ENCODE peak calls at places on chromosomes 12 and 14, in nine cellular contexts. X is upper lobe of right lung; S is CD4-positive, alpha-beta T cell; I is right cardiac atrium; N is stomach; J is pancreas; G is substantia nigra; U is left ventricle myocardium inferior; W is body of pancreas. F is an unnamed sample.

GRCh38 chr12:127664901-127665300 is 602.1 kb upstream of the TMEM132C start:
- DNase-seq in N (no peak), U (no peak), S (no peak), W (no peak), X (no peak), G (no peak), J (no peak), I (no peak), F (no peak)

GRCh38 chr12:89825591-89826449 is 117.2 kb upstream of the ATP2B1 start:
- DNase-seq in W (no peak), X (no peak), U (no peak), S (no peak), I (no peak), N (no peak), G (no peak), J (no peak), F (no peak)

GRCh38 chr14:91946313-91947195 is 940 bp downstream of the FBLN5 start:
- DNase-seq in U (no peak), N (no peak), W (no peak), J (no peak), X (no peak), I (no peak), S (no peak), G (no peak), F (no peak)

GRCh38 chr12:5439333-5439732 is 7.4 kb downstream of the NTF3 start:
- DNase-seq in N (no peak), G (no peak), J (no peak), S (no peak), X (no peak), W (no peak), U (no peak), I (no peak), F (no peak)

GRCh38 chr12:107610030-107610859 is 75.4 kb upstream of the PWP1 start:
- DNase-seq in W (no peak), G (no peak), J (no peak), N (no peak), I (peak; percentile 22), X (no peak), U (no peak), S (no peak), F (no peak)

GRCh38 chr14:57549165-57549564 is 55.5 kb upstream of the CCDC198 start:
- DNase-seq in X (no peak), S (no peak), W (no peak), N (no peak), U (no peak), J (no peak), I (no peak), G (no peak), F (no peak)

GRCh38 chr12:131448254-131448795 is 262.6 kb upstream of the SFSWAP start:
- DNase-seq in J (no peak), N (peak; percentile 16), W (no peak), G (no peak), U (no peak), I (no peak), X (no peak), S (no peak), F (no peak)

GRCh38 chr14:30125322-30125944 is 197.8 kb upstream of the PRKD1 start:
- DNase-seq in X (no peak), I (no peak), U (no peak), N (no peak), S (no peak), J (no peak), G (no peak), W (no peak), F (no peak)

GRCh38 chr14:55698051-55698450 is 118.0 kb downstream of the KTN1 start:
- DNase-seq in J (no peak), X (no peak), N (no peak), U (no peak), G (no peak), W (no peak), S (no peak), I (no peak), F (no peak)

GRCh38 chr12:106767206-106767605 is 7.3 kb upstream of the RIC8B start:
- DNase-seq in J (no peak), W (no peak), X (no peak), U (no peak), N (no peak), I (no peak), S (no peak), G (no peak), F (no peak)

GRCh38 chr12:80763874-80764273 is 47.2 kb downstream of the MYF5 start:
- DNase-seq in J (no peak), I (no peak), X (no peak), W (no peak), N (no peak), G (no peak), U (no peak), S (no peak), F (no peak)

GRCh38 chr14:83548061-83548839 is 1981.7 kb upstream of the FLRT2 start:
- DNase-seq in N (no peak), G (no peak), J (no peak), W (no peak), U (no peak), I (no peak), S (no peak), X (no peak), F (no peak)

GRCh38 chr12:63403256-63403655 is 252.3 kb upstream of the AVPR1A start:
- DNase-seq in U (no peak), I (no peak), N (no peak), J (no peak), G (no peak), X (no peak), W (no peak), S (no peak), F (no peak)

GRCh38 chr12:47941475-47942326 is 21.7 kb upstream of the TMEM106C start:
- DNase-seq in W (no peak), X (no peak), I (no peak), G (no peak), N (no peak), U (no peak), S (no peak), J (peak; percentile 54), F (no peak)

GRCh38 chr14:55912344-55912743 is 205.9 kb upstream of the PELI2 start:
- DNase-seq in J (no peak), U (no peak), N (no peak), X (no peak), G (no peak), W (no peak), S (no peak), I (no peak), F (no peak)

GRCh38 chr12:92193846-92194245 is 48.2 kb upstream of the BTG1 start:
- DNase-seq in W (no peak), J (no peak), U (no peak), S (no peak), N (no peak), I (no peak), G (no peak), X (no peak), F (no peak)

GRCh38 chr14:93897476-93897845 is 29.7 kb upstream of the FAM181A start:
- DNase-seq in S (no peak), J (no peak), G (no peak), I (no peak), U (no peak), N (no peak), W (no peak), X (no peak), F (no peak)

DNA sequence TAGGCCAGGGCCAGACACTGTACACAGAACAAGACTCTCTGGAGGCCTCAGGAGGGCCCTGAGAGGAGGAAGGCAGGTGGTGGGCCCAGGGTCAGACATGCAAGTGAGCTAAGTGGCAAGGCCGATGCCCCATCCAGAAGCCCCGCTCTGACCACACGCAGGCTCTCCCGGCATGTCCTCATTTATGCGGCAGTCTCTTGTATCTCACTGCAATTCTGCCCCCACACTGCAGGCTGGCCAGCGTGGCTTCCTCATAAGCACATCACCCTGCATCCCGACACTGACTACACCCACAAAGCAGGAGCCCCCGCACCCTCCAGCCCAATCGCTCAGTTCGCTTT is 17.5 kb downstream of the SSH1 start:
- DNase-seq in W (no peak), N (no peak), G (no peak), U (peak; percentile 26), X (peak; percentile 68), J (no peak), S (no peak), I (no peak), F (no peak)
- H3K27ac ChIP-seq in W (peak overlapping the region; percentile 35), N (peak overlapping the region; percentile 84), G (no peak overlapping the region), U (peak overlapping the region; percentile 92), X (peak overlapping the region; percentile 94), J (no peak overlapping the region), S (no peak overlapping the region), I (peak overlapping the region; percentile 98), F (peak overlapping the region; percentile 72)

GRCh38 chr12:96046543-96047137 is 11.3 kb upstream of the LTA4H start:
- DNase-seq in N (no peak), U (no peak), I (no peak), X (no peak), J (no peak), G (no peak), W (no peak), S (no peak), F (no peak)
- H3K27ac ChIP-seq in N (peak overlapping the region; percentile 79), U (no peak overlapping the region), I (no peak overlapping the region), X (peak overlapping the region; percentile 79), J (peak overlapping the region; percentile 58), G (no peak overlapping the region), W (peak overlapping the region; percentile 84), S (peak overlapping the region; percentile 0), F (no peak overlapping the region)

DNA sequence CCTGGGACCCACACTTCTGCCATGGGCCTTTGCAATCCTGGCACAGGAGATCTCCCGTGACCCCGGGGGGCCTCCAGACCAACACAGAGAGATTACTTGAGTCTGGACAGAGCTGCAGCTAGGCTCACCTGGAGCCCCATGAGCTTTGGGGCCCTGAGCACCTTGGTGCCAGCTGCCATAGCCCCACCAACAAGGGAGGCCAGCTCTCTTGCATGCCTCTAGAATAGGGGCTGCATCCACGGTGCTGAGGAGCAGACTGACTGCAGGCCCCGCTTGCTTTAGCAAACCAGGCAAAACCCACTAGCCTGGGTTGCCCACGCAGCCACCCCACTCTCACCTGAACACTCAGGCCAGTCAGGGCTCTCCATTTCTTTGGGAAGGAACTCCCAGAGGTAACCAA is 3.7 kb upstream of the OR4N2 start:
- DNase-seq in W (no peak), X (peak; percentile 63), S (no peak), J (peak; percentile 70), I (no peak), U (no peak), N (no peak), G (no peak), F (no peak)
- H3K27ac ChIP-seq in W (no peak overlapping the region), X (no peak overlapping the region), S (no peak overlapping the region), J (no peak overlapping the region), I (no peak overlapping the region), U (no peak overlapping the region), N (no peak overlapping the region), G (peak overlapping the region; percentile 88), F (no peak overlapping the region)

DNA sequence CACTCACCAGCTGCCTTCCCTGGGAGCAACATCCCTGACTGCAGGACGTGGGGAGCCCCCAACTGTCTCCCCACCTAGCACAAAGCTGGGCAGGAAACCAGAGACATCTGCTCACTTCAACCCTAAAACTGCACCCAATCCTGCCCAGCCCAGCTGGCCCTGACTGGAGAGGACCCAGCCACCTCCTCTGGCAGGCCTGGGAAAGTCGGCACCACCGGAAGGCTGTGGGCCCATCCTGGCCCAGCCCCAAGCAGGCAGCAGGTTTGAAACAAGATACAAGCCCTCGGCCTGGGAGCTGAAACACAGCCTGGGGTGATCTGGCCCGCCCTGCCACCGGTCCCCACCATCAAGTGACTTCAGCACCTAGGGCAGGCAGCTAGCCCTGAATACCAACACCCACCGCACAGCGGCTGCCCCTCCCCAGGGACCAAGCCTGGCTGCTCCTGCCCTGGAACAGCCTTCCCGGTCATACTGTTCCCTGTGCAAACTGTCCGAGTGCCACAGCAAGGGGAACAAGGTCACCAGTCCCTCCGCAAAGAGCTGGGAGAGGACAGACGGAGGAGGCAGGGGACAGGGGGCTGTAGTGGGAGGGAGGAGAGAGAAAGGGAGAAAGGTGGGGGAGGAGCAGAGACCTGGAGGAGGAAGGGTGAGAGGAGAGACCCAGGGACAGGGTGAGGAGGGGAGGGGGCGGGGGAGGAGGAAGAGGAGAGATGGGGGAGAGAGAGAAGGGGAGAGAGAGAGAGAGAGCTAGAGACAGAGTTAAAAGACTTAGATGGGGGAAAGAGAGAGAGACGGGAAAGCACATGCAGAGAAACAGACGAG is 115.7 kb downstream of the RFLNA start:
- DNase-seq in W (peak; percentile 77), N (no peak), S (no peak), X (no peak), J (no peak), U (no peak), G (no peak), I (no peak), F (no peak)
- H3K27ac ChIP-seq in W (peak overlapping the region; percentile 22), N (peak overlapping the region; percentile 22), S (no peak overlapping the region), X (peak overlapping the region; percentile 7), J (no peak overlapping the region), U (peak overlapping the region; percentile 80), G (peak overlapping the region; percentile 31), I (peak overlapping the region; percentile 37), F (no peak overlapping the region)

F was measured in caudate nucleus.